ENCODE peak calls at places on chromosomes 2 and 18, in five cellular contexts. R is CD8-positive, alpha-beta T cell; B is esophagus squamous epithelium; C is neuronal stem cell; A is brain microvascular endothelial cell. N is an unnamed sample. For H3K36me3, the result is how much of the 10 kb centered on the place peaks cover.

GRCh38 chr2:51387235-51387634 is 355.3 kb upstream of the NRXN1 start:
- DNase-seq in B (no peak), R (no peak), A (peak), C (no peak), N (no peak)

GRCh38 chr2:71617266-71617665 is 163.9 kb downstream of the DYSF start:
- DNase-seq in R (no peak), C (no peak), A (no peak), B (no peak), N (no peak)

GRCh38 chr2:197090713-197091367 is 164.3 kb upstream of the PGAP1 start:
- DNase-seq in B (no peak), R (no peak), A (no peak), C (no peak), N (no peak)

GRCh38 chr2:122072666-122073065 is 317.2 kb downstream of the TSN start:
- DNase-seq in R (no peak), C (no peak), A (peak), B (no peak), N (no peak)

GRCh38 chr2:104702451-104702850 is 151.5 kb upstream of the POU3F3 start:
- DNase-seq in B (no peak), A (no peak), C (peak), R (no peak), N (no peak)

GRCh38 chr2:64780041-64780440 is 126.3 kb upstream of the SERTAD2 start:
- DNase-seq in C (no peak), A (no peak), B (no peak), R (no peak), N (no peak)

GRCh38 chr2:240346753-240347372 is 88.6 kb upstream of the GPC1 start:
- DNase-seq in R (no peak), B (no peak), C (no peak), A (no peak), N (no peak)

GRCh38 chr2:20304411-20304810 is 46.2 kb downstream of the PUM2 start:
- DNase-seq in R (no peak), B (no peak), A (peak), C (no peak), N (no peak)

GRCh38 chr2:228526687-228527086 is 345.2 kb upstream of the SPHKAP start:
- DNase-seq in B (no peak), C (no peak), A (no peak), R (no peak), N (no peak)

GRCh38 chr2:129504646-129505045 is 474.8 kb upstream of the RAB6C start:
- DNase-seq in A (no peak), R (no peak), B (no peak), C (no peak), N (no peak)

GRCh38 chr2:98828793-98829371 is 98.0 kb upstream of the MGAT4A start:
- DNase-seq in R (no peak), B (no peak), A (no peak), C (no peak), N (no peak)

GRCh38 chr18:57925706-57926105 is 118.3 kb upstream of the NEDD4L start:
- DNase-seq in A (no peak), B (no peak), C (no peak), R (no peak), N (no peak)

GRCh38 chr2:146481629-146482028 is 1363.2 kb upstream of the ACVR2A start:
- DNase-seq in R (no peak), B (no peak), A (peak), C (no peak), N (no peak)

GRCh38 chr2:136238552-136239346 is 120.8 kb upstream of the CXCR4 start:
- DNase-seq in B (no peak), C (no peak), R (peak), A (peak), N (peak)

GRCh38 chr2:193867454-193867853 is 1672.7 kb upstream of the TMEFF2 start:
- DNase-seq in R (no peak), B (no peak), A (no peak), C (no peak), N (no peak)

GRCh38 chr18:77220726-77221125 is 28.9 kb upstream of the GALR1 start:
- DNase-seq in A (no peak), B (no peak), R (no peak), C (no peak), N (no peak)

GRCh38 chr2:12227941-12228608 is 481.6 kb downstream of the LPIN1 start:
- DNase-seq in C (no peak), A (peak), R (no peak), B (no peak), N (no peak)

GRCh38 chr2:69375494-69376353 is 11.3 kb downstream of the GFPT1 start:
- DNase-seq in A (no peak), B (no peak), C (no peak), R (no peak), N (peak)

GRCh38 chr2:118686364-118686763 is 161.1 kb downstream of the EN1 start:
- DNase-seq in A (no peak), B (no peak), C (no peak), R (no peak), N (no peak)

GRCh38 chr2:126882736-126883660 is 15.7 kb upstream of the TEX51 start:
- DNase-seq in B (no peak), C (no peak), R (no peak), A (no peak), N (no peak)

GRCh38 chr2:24711881-24712280 is 81.3 kb downstream of the PTRHD1 start:
- DNase-seq in R (no peak), C (no peak), B (no peak), A (no peak), N (no peak)

GRCh38 chr2:220786216-220786615 is 785.9 kb downstream of the EPHA4 start:
- DNase-seq in C (no peak), A (no peak), R (no peak), B (no peak), N (no peak)

GRCh38 chr2:66495788-66496640 is 61.1 kb downstream of the MEIS1 start:
- DNase-seq in C (no peak), B (no peak), R (no peak), A (peak), N (no peak)

GRCh38 chr2:13006829-13007715 is 290.3 kb downstream of the TRIB2 start:
- DNase-seq in C (peak), A (peak), R (peak), B (no peak), N (peak)

GRCh38 chr2:135985826-135986393 is 484 bp upstream of the DARS1 start:
- DNase-seq in A (no peak), C (no peak), R (peak), B (no peak), N (peak)

GRCh38 chr2:100822587-100823248 is 2.8 kb downstream of the NPAS2 start:
- DNase-seq in A (no peak), C (no peak), R (no peak), B (no peak), N (no peak)

GRCh38 chr2:125745514-125745913 is 910.4 kb upstream of the GYPC start:
- DNase-seq in B (no peak), C (peak), R (no peak), A (peak), N (peak)

GRCh38 chr2:237326250-237327171 is 87.5 kb downstream of the COL6A3 start:
- DNase-seq in B (no peak), R (no peak), C (no peak), A (no peak), N (no peak)

GRCh38 chr2:120820263-120820884 is 84.7 kb downstream of the GLI2 start:
- DNase-seq in R (no peak), B (no peak), A (peak), C (peak), N (no peak)

GRCh38 chr2:151409601-151410484 is at the start of gene RIF1:
- DNase-seq in A (peak), R (peak), B (peak), C (peak), N (peak)
- H3K36me3 ChIP-seq in A (under half), R (under half), B (under half), C (under half), N (under half)

GRCh38 chr18:26039203-26039602 is 51.2 kb downstream of the SS18 start:
- DNase-seq in A (no peak), C (no peak), R (no peak), B (no peak), N (no peak)
- H3K27ac ChIP-seq in A (no peak), C (no peak), R (no peak), B (no peak), N (no peak)

GRCh38 chr2:200592414-200593075 is 6.7 kb downstream of the AOX1 start:
- DNase-seq in B (no peak), C (no peak), A (peak), R (no peak), N (no peak)
- H3K36me3 ChIP-seq in B (under half), C (under half), A (under half), R (under half), N (under half)

DNA sequence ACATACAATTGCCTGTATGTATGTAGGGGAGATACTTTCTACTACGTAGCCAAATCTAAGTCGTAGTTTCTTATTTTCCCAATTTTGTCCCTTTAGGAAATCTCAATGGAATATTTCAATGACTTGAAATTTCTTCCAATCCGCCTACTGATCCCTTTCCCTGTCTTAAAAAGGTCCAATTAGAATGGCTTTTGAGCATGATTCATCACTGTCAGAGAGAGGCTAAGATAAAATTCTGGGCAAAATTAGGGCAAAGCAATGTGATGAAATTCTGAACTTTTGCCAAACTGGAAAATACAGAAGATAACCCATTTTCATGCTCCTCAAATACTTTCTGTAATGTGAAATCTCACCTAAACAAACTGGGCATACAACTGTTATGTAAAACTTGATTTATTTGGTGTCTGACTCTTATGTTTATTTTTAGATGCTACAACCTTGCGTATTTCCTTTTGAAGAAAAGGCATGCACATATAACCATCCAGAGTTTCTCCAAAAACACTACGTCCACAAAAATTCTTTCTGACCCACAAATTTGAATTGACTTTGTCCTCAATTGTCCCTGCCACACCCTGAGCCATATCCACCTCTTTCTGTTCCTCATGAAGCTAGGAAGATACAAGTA is 147.1 kb downstream of the IKZF2 start:
- DNase-seq in R (no peak), A (no peak), B (no peak), C (no peak), N (no peak)
- H3K27ac ChIP-seq in R (no peak), A (no peak), B (no peak), C (no peak), N (no peak)

DNA sequence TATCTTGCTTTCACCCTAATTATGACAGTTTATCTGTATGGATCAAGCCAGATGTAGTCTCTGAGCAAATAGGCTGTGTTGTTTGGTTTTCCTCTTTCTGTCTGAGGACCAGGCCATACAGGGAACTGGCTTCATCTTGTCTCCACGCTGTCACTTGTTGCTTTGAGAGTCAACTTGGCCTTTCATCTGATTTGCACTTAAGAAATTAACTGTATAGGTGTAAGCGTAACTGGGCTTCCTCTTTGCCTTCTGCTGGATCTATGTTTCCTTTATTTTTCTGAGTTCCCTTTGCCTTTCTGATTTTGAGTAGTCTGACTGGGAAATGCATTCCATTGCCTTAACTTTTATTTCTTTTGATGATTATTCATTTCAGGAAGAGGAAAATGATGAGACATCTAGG is 17.3 kb downstream of the PTCD3 start:
- DNase-seq in R (no peak), C (no peak), B (no peak), A (no peak), N (no peak)
- H3K36me3 ChIP-seq in R (half or more), C (under half), B (under half), A (half or more), N (under half)

GRCh38 chr18:63290456-63291200 is 28.9 kb downstream of the BCL2 start:
- DNase-seq in R (no peak), B (no peak), C (no peak), A (no peak), N (no peak)

GRCh38 chr18:63292844-63293683 is 26.5 kb downstream of the BCL2 start:
- DNase-seq in A (no peak), C (no peak), R (peak), B (peak), N (no peak)

GRCh38 chr18:63293930-63294329 is 25.6 kb downstream of the BCL2 start:
- DNase-seq in C (no peak), B (no peak), A (no peak), R (no peak), N (no peak)

GRCh38 chr18:63286926-63287325 is 32.6 kb downstream of the BCL2 start:
- DNase-seq in A (no peak), R (no peak), C (no peak), B (no peak), N (no peak)

GRCh38 chr18:63291278-63291677 is 28.3 kb downstream of the BCL2 start:
- DNase-seq in B (no peak), C (no peak), A (no peak), R (no peak), N (no peak)
- H3K27ac ChIP-seq in B (no peak), C (no peak), A (no peak), R (no peak), N (no peak)

GRCh38 chr18:3457261-3457724 is 7.3 kb downstream of the TGIF1 start:
- DNase-seq in B (no peak), R (no peak), C (no peak), A (no peak), N (no peak)

GRCh38 chr18:3455090-3455640 is 5.2 kb downstream of the TGIF1 start:
- DNase-seq in B (no peak), A (no peak), R (no peak), C (no peak), N (no peak)

GRCh38 chr18:3454365-3455089 is 4.6 kb downstream of the TGIF1 start:
- DNase-seq in A (peak), B (no peak), C (peak), R (no peak), N (peak)

GRCh38 chr18:3456686-3457069 is 6.7 kb downstream of the TGIF1 start:
- DNase-seq in C (no peak), R (no peak), A (no peak), B (no peak), N (no peak)

DNA sequence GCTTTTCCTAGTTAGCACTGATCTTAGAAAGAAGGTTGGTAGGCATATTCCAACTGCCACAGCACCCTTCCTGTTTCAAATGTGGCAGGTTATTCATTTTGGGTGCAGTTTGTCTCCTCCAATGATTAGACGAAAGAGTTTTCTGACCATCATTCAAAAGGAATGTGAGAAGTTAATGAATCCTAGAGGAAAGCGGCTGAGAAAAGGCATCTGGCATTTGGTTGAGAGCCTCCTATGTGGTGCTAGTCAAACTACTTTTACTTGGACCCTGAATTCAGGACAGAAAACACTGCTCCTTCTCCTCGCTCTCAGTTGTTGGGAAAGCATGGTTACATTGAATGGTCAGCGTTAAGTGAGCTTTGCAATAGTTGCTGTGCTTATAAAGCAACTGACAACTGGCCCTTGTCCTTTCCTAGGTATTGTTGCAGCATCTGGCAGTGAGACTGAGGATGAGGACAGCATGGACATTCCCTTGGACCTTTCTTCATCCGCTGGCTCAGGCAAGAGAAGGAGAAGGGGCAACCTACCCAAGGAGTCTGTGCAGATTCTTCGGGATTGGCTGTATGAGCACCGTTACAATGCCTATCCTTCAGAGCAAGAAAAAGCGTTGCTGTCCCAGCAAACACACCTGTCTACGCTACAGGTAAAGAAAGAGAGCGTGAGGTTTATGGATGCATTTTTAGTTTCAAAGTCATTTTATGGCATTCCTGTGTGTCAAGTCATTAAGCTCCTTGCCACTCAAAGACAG is 6.1 kb downstream of the TGIF1 start:
- DNase-seq in A (no peak), C (no peak), B (no peak), R (no peak), N (no peak)
- H3K36me3 ChIP-seq in A (under half), C (under half), B (under half), R (under half), N (under half)

GRCh38 chr2:18991177-18992168 is 366.9 kb downstream of the OSR1 start:
- DNase-seq in R (no peak), B (no peak), A (peak), C (no peak), N (no peak)
- H3K27ac ChIP-seq in R (no peak), B (no peak), A (peak), C (no peak), N (no peak)

DNA sequence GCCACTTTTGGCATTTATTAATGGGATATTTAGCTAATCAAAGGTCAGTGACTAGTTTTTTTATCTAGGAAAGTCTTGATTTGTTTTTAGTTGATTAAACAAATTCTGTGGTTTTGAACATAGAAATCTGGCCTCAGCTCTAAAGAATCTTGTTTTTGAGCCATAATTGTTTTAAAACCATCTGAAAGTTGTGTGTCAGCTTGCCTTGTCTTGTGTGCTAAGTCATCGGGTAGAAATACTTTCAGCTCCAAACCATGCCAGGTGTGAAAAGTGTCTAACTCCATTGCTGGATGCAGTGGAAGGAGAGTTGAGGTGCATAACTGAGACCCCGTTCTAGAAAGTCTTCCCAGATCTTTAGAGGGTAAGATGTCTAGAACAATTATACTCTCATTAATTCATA is 22.7 kb downstream of the FARP2 start:
- DNase-seq in A (no peak), C (no peak), R (no peak), B (no peak), N (peak)
- H3K36me3 ChIP-seq in A (under half), C (under half), R (under half), B (under half), N (under half)

DNA sequence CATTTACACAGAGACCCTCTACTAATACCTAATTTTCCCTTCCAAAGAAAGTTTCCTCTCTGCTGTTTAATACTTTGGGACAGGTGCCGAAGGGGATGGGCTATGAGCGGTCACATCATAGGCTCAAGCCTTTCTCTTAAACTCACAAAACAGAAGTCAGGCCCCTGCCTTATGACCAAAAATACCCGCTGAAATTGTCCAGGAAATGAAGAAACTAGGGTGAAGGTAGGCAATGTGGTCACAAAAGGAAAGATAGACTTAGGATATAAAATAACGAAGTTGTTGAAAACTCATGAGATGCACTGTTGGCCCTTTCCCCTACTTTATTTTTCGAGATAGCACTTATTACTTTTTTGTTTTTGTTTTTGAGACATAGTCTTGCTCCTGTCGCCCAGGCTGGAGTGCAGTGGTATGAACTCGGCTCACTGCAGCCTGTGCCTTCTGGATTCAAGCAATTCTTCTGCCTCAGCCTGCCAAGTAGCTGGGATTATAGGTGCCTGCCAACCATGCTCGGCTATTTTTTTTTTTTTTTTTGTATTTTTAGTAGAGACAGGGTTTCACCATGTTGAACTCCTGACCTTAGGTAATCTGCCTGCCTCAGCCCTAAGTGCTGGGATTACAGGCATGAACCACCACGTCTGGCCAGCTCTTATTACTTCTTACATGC is 16.3 kb downstream of the SLC8A1 start:
- DNase-seq in B (no peak), A (no peak), R (no peak), C (no peak), N (no peak)
- H3K27ac ChIP-seq in B (no peak), A (no peak), R (no peak), C (no peak), N (no peak)

N was measured in MM.1S.